ENCODE peak calls at places on chromosomes 16 and 17, in four cellular contexts. B is iPS DF 6.9, V is GM12878, Q is SK-N-MC. F is an unnamed sample.

GRCh38 chr16:58462997-58463891 is 36.7 kb upstream of the NDRG4 start:
- DNase-seq in V (no peak), B (no peak), Q (no peak), F (no peak)

GRCh38 chr16:2874584-2875362 is 8.2 kb upstream of the FLYWCH2 start:
- DNase-seq in B (no peak), V (peak), Q (no peak), F (peak)

GRCh38 chr16:12896562-12896961 is 4.8 kb upstream of the SHISA9 start:
- DNase-seq in B (no peak), V (no peak), Q (peak), F (no peak)

GRCh38 chr17:7703584-7704574 is 1.1 kb upstream of the EFNB3 start:
- DNase-seq in V (no peak), B (no peak), Q (no peak), F (no peak)

GRCh38 chr17:5241861-5242671 is 7.4 kb upstream of the SCIMP start:
- DNase-seq in B (no peak), Q (no peak), V (no peak), F (no peak)

GRCh38 chr17:83056583-83057396 is 22.6 kb upstream of the METRNL start:
- DNase-seq in V (no peak), Q (no peak), B (no peak), F (no peak)

GRCh38 chr17:40498281-40499084 is 2.9 kb downstream of the TNS4 start:
- DNase-seq in B (no peak), Q (no peak), V (no peak), F (no peak)

GRCh38 chr17:41308251-41308917 is 725 bp downstream of the KRTAP16-1 start:
- DNase-seq in B (no peak), V (peak), Q (no peak), F (no peak)

GRCh38 chr16:46620265-46621005 is 744 bp downstream of the SHCBP1 start:
- DNase-seq in V (no peak), Q (no peak), B (no peak), F (no peak)

GRCh38 chr16:4524571-4524970 is 14.0 kb downstream of the CDIP1 start:
- DNase-seq in V (no peak), B (no peak), Q (no peak), F (no peak)

GRCh38 chr16:11662582-11662981 is 5.7 kb upstream of the SNN start:
- DNase-seq in B (no peak), Q (no peak), V (no peak), F (no peak)

GRCh38 chr17:74859439-74860228 is at the start of gene GRIN2C:
- DNase-seq in B (no peak), Q (no peak), V (no peak), F (no peak)

GRCh38 chr17:50863221-50863843 is 2.8 kb downstream of the TOB1 start:
- DNase-seq in V (no peak), Q (no peak), B (no peak), F (peak)

GRCh38 chr17:37087683-37088082 is 138.9 kb downstream of the AATF start:
- DNase-seq in Q (no peak), V (no peak), B (no peak), F (no peak)

GRCh38 chr16:89375686-89376085 is 114.7 kb downstream of the ANKRD11 start:
- DNase-seq in B (no peak), Q (no peak), V (no peak), F (no peak)

GRCh38 chr17:10125761-10126553 is 72.4 kb downstream of the GAS7 start:
- DNase-seq in Q (no peak), B (no peak), V (no peak), F (no peak)

GRCh38 chr17:21166599-21167265 is 40.0 kb downstream of the DHRS7B start:
- DNase-seq in B (no peak), Q (no peak), V (no peak), F (no peak)

GRCh38 chr16:69865701-69866100 is 85.4 kb upstream of the CLEC18A start:
- DNase-seq in Q (no peak), B (no peak), V (no peak), F (no peak)

GRCh38 chr16:4591706-4592470 is 22.8 kb downstream of the UBALD1 start:
- DNase-seq in Q (no peak), V (no peak), B (no peak), F (no peak)

GRCh38 chr16:745739-746138 is 4.9 kb upstream of the CIAO3 start:
- DNase-seq in V (no peak), Q (no peak), B (no peak), F (no peak)

GRCh38 chr16:426115-426905 is 861 bp downstream of the RAB11FIP3 start:
- DNase-seq in Q (no peak), V (no peak), B (no peak), F (no peak)

GRCh38 chr16:22262460-22262859 is 34.7 kb upstream of the POLR3E start:
- DNase-seq in B (no peak), V (no peak), Q (no peak), F (no peak)

GRCh38 chr17:49218941-49219913 is 8.7 kb downstream of the ABI3 start:
- DNase-seq in Q (no peak), B (no peak), V (peak), F (peak)

GRCh38 chr16:85515319-85515745 is 97.8 kb upstream of the GSE1 start:
- DNase-seq in Q (no peak), B (no peak), V (no peak), F (no peak)
- H3K27ac ChIP-seq in Q (peak), B (no peak), V (no peak), F (no peak)

DNA sequence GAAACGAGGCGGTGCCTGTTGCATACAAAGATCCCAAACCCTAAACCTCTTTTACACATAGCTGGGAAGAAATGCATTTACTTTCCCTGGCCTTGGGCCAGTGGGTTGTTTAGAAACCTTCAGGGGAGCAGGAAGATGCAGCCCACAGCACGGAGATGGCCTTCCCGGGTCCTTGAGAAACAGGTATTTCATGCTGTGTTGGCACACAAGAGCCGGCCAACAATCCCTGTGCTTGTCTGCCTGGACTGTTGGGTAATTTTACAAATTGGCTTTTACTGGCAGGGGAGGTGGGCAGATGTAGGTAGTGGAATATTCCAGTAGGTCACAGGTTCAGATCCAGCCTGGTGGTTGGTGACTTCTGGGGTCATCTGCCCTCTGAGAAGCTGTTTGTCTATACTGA is 148.0 kb downstream of the FOXL1 start:
- DNase-seq in V (no peak), Q (no peak), B (no peak), F (no peak)
- H3K27ac ChIP-seq in V (no peak), Q (no peak), B (no peak), F (no peak)

GRCh38 chr16:86428729-86429472 is 81.4 kb upstream of the FOXF1 start:
- DNase-seq in V (no peak), Q (no peak), B (no peak), F (no peak)
- H3K27ac ChIP-seq in V (no peak), Q (no peak), B (no peak), F (no peak)

DNA sequence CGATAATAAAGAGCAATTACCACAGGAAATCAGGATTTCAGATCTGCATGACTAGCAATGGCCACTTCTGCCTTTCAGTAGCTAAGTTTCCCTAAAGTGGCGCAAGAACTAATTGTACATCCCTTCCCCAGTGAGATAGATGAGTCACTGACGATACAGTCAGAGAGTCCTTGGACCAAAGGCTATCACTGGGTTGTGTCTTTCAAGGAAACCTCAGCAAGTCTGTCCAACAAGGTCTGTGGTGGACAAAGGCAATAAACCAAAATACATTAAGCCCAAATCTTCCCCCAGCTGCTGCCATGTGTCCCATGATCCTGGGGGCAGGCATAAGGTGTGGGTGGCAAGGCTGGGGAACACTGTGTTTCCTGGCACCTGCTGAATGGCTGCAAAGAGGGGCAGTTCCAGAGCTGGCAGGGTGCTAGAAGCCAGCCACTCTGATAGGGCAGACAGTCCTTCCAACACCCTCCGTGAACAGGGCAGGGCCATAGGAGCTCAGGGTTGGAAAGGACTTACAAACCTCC is 20.5 kb upstream of the MTMR4 start:
- DNase-seq in B (no peak), Q (no peak), V (no peak), F (no peak)
- H3K27ac ChIP-seq in B (no peak), Q (no peak), V (no peak), F (peak)

GRCh38 chr16:81456523-81457325 is 12.1 kb downstream of the CMIP start:
- DNase-seq in V (no peak), Q (no peak), B (no peak), F (no peak)
- H3K27ac ChIP-seq in V (no peak), Q (no peak), B (no peak), F (no peak)

DNA sequence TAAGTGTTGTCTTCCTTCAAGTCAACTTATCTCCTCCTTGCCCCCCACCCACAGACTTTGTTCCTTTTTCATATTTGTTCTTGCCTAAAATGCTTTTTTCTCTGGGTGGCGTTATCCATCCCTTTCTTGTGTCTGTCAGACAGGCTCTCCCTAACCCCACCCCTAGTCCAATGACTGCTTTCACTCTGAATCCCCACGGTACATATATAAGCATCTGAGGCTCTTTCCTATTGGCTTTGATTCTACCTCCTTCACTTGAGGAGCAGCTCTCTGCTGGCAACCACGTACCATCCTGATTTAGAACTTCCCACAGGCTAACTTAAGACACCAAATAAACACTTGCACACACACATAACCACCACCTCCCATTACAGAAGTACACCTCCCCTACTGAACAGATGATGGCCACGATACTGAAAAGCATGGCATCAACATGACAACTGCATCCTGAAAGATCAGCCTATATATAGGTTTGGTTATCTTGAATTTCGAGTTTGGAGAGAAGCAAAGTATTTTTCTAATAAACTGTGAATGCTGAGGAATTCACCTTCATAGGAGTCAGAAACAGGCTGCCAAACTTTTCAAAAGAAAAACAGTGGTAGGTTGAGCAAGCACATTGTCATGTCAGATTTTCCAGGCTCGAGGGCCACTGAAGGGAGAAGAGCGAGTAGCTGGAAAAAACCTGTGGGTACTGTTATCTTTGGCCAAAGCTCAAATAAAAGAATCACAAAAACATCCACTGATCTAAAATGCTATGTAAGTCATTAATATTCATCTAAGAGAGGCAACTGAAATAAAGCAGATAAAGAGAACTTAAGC is 24.3 kb downstream of the STAT3 start:
- DNase-seq in Q (no peak), B (no peak), V (no peak), F (no peak)
- H3K27ac ChIP-seq in Q (no peak), B (no peak), V (peak), F (no peak)

GRCh38 chr16:68404736-68405345 is 43.5 kb downstream of the SMPD3 start:
- DNase-seq in V (no peak), Q (no peak), B (no peak), F (no peak)
- H3K27ac ChIP-seq in V (no peak), Q (no peak), B (no peak), F (no peak)

GRCh38 chr16:81778231-81778630 is 860 bp upstream of the PLCG2 start:
- DNase-seq in Q (no peak), V (no peak), B (no peak), F (no peak)

GRCh38 chr16:81778861-81779539 is at the start of gene PLCG2:
- DNase-seq in B (peak), Q (no peak), V (no peak), F (peak)

GRCh38 chr16:81779540-81780320 is 639 bp downstream of the PLCG2 start:
- DNase-seq in B (no peak), V (no peak), Q (no peak), F (no peak)

GRCh38 chr16:81774348-81774747 is 4.7 kb upstream of the PLCG2 start:
- DNase-seq in V (no peak), Q (no peak), B (no peak), F (no peak)

GRCh38 chr16:81775570-81775969 is 3.5 kb upstream of the PLCG2 start:
- DNase-seq in Q (no peak), B (no peak), V (no peak), F (no peak)
- H3K27ac ChIP-seq in Q (no peak), B (no peak), V (no peak), F (no peak)